ENCODE peak calls at places on chromosome 4, in ten cellular contexts. One of them, this sample, is unnamed.

GRCh38 chr4:79679859-79680258 is 271.8 kb upstream of the GK2 start:
- DNase-seq in GM23248: no peak
- DNase-seq in KBM-7: no peak
- DNase-seq in CD4-positive, alpha-beta T cell: no peak
- DNase-seq in Peyer's patch: no peak
- DNase-seq in caudate nucleus: no peak
- DNase-seq in activated T-cell treated with anti-CD3 and anti-CD28 coated beads for 24 hours: no peak
- DNase-seq in stimulated activated CD4-positive, alpha-beta T cell treated with anti-CD3 and anti-CD28 coated beads, Interleukin-15, amount 100 ng/mL, for 1 hour: no peak
- DNase-seq in left colon: no peak
- DNase-seq in GM18507: no peak
- DNase-seq in this sample: no peak

GRCh38 chr4:146370841-146371240 is 150.9 kb downstream of the SLC10A7 start:
- DNase-seq in CD4-positive, alpha-beta T cell: no peak
- DNase-seq in GM23248: peak
- DNase-seq in caudate nucleus: no peak
- DNase-seq in stimulated activated CD4-positive, alpha-beta T cell treated with anti-CD3 and anti-CD28 coated beads, Interleukin-15, amount 100 ng/mL, for 1 hour: no peak
- DNase-seq in KBM-7: no peak
- DNase-seq in left colon: no peak
- DNase-seq in activated T-cell treated with anti-CD3 and anti-CD28 coated beads for 24 hours: no peak
- DNase-seq in Peyer's patch: no peak
- DNase-seq in GM18507: no peak
- DNase-seq in this sample: no peak

GRCh38 chr4:25843340-25844097 is 19.3 kb downstream of the SEL1L3 start:
- DNase-seq in CD4-positive, alpha-beta T cell: no peak
- DNase-seq in KBM-7: no peak
- DNase-seq in caudate nucleus: no peak
- DNase-seq in left colon: peak
- DNase-seq in GM18507: no peak
- DNase-seq in GM23248: peak
- DNase-seq in stimulated activated CD4-positive, alpha-beta T cell treated with anti-CD3 and anti-CD28 coated beads, Interleukin-15, amount 100 ng/mL, for 1 hour: no peak
- DNase-seq in Peyer's patch: peak
- DNase-seq in activated T-cell treated with anti-CD3 and anti-CD28 coated beads for 24 hours: no peak
- DNase-seq in this sample: peak

GRCh38 chr4:156169011-156169410 is 215.3 kb upstream of the CTSO start:
- DNase-seq in GM18507: no peak
- DNase-seq in CD4-positive, alpha-beta T cell: no peak
- DNase-seq in GM23248: peak
- DNase-seq in caudate nucleus: no peak
- DNase-seq in stimulated activated CD4-positive, alpha-beta T cell treated with anti-CD3 and anti-CD28 coated beads, Interleukin-15, amount 100 ng/mL, for 1 hour: no peak
- DNase-seq in left colon: no peak
- DNase-seq in activated T-cell treated with anti-CD3 and anti-CD28 coated beads for 24 hours: no peak
- DNase-seq in KBM-7: peak
- DNase-seq in Peyer's patch: no peak
- DNase-seq in this sample: no peak

GRCh38 chr4:75892508-75892907 is 9.7 kb downstream of the PPEF2 start:
- DNase-seq in GM23248: no peak
- DNase-seq in GM18507: no peak
- DNase-seq in CD4-positive, alpha-beta T cell: no peak
- DNase-seq in stimulated activated CD4-positive, alpha-beta T cell treated with anti-CD3 and anti-CD28 coated beads, Interleukin-15, amount 100 ng/mL, for 1 hour: no peak
- DNase-seq in left colon: no peak
- DNase-seq in Peyer's patch: no peak
- DNase-seq in activated T-cell treated with anti-CD3 and anti-CD28 coated beads for 24 hours: no peak
- DNase-seq in KBM-7: no peak
- DNase-seq in caudate nucleus: no peak
- DNase-seq in this sample: no peak

GRCh38 chr4:37966044-37966443 is 5.8 kb downstream of the PTTG2 start:
- DNase-seq in GM18507: no peak
- DNase-seq in caudate nucleus: no peak
- DNase-seq in Peyer's patch: no peak
- DNase-seq in CD4-positive, alpha-beta T cell: no peak
- DNase-seq in KBM-7: no peak
- DNase-seq in GM23248: no peak
- DNase-seq in stimulated activated CD4-positive, alpha-beta T cell treated with anti-CD3 and anti-CD28 coated beads, Interleukin-15, amount 100 ng/mL, for 1 hour: no peak
- DNase-seq in left colon: no peak
- DNase-seq in activated T-cell treated with anti-CD3 and anti-CD28 coated beads for 24 hours: no peak
- DNase-seq in this sample: no peak

GRCh38 chr4:7146059-7146763 is 46.1 kb upstream of the SORCS2 start:
- DNase-seq in caudate nucleus: no peak
- DNase-seq in activated T-cell treated with anti-CD3 and anti-CD28 coated beads for 24 hours: no peak
- DNase-seq in GM18507: no peak
- DNase-seq in CD4-positive, alpha-beta T cell: no peak
- DNase-seq in stimulated activated CD4-positive, alpha-beta T cell treated with anti-CD3 and anti-CD28 coated beads, Interleukin-15, amount 100 ng/mL, for 1 hour: no peak
- DNase-seq in GM23248: no peak
- DNase-seq in KBM-7: no peak
- DNase-seq in Peyer's patch: no peak
- DNase-seq in left colon: no peak
- DNase-seq in this sample: no peak

GRCh38 chr4:152735302-152735917 is 44.1 kb downstream of the TIGD4 start:
- DNase-seq in Peyer's patch: no peak
- DNase-seq in left colon: no peak
- DNase-seq in GM23248: peak
- DNase-seq in caudate nucleus: no peak
- DNase-seq in KBM-7: peak
- DNase-seq in CD4-positive, alpha-beta T cell: no peak
- DNase-seq in activated T-cell treated with anti-CD3 and anti-CD28 coated beads for 24 hours: no peak
- DNase-seq in GM18507: peak
- DNase-seq in stimulated activated CD4-positive, alpha-beta T cell treated with anti-CD3 and anti-CD28 coated beads, Interleukin-15, amount 100 ng/mL, for 1 hour: no peak
- DNase-seq in this sample: no peak

GRCh38 chr4:41594439-41594838 is 56.5 kb downstream of the LIMCH1 start:
- DNase-seq in GM18507: no peak
- DNase-seq in left colon: peak
- DNase-seq in CD4-positive, alpha-beta T cell: no peak
- DNase-seq in KBM-7: no peak
- DNase-seq in caudate nucleus: peak
- DNase-seq in stimulated activated CD4-positive, alpha-beta T cell treated with anti-CD3 and anti-CD28 coated beads, Interleukin-15, amount 100 ng/mL, for 1 hour: no peak
- DNase-seq in GM23248: peak
- DNase-seq in Peyer's patch: no peak
- DNase-seq in activated T-cell treated with anti-CD3 and anti-CD28 coated beads for 24 hours: no peak
- DNase-seq in this sample: no peak

GRCh38 chr4:150743564-150744342 is 161.8 kb downstream of the MAB21L2 start:
- DNase-seq in left colon: no peak
- DNase-seq in caudate nucleus: no peak
- DNase-seq in KBM-7: no peak
- DNase-seq in CD4-positive, alpha-beta T cell: no peak
- DNase-seq in Peyer's patch: no peak
- DNase-seq in activated T-cell treated with anti-CD3 and anti-CD28 coated beads for 24 hours: no peak
- DNase-seq in stimulated activated CD4-positive, alpha-beta T cell treated with anti-CD3 and anti-CD28 coated beads, Interleukin-15, amount 100 ng/mL, for 1 hour: no peak
- DNase-seq in GM18507: no peak
- DNase-seq in GM23248: no peak
- DNase-seq in this sample: no peak

GRCh38 chr4:164536829-164537228 is 217.1 kb upstream of the SMIM31 start:
- DNase-seq in Peyer's patch: no peak
- DNase-seq in caudate nucleus: no peak
- DNase-seq in stimulated activated CD4-positive, alpha-beta T cell treated with anti-CD3 and anti-CD28 coated beads, Interleukin-15, amount 100 ng/mL, for 1 hour: no peak
- DNase-seq in GM18507: no peak
- DNase-seq in CD4-positive, alpha-beta T cell: no peak
- DNase-seq in activated T-cell treated with anti-CD3 and anti-CD28 coated beads for 24 hours: no peak
- DNase-seq in left colon: no peak
- DNase-seq in KBM-7: no peak
- DNase-seq in GM23248: peak
- DNase-seq in this sample: no peak

GRCh38 chr4:6962211-6963041 is 52.8 kb downstream of the TBC1D14 start:
- DNase-seq in GM18507: no peak
- DNase-seq in left colon: no peak
- DNase-seq in CD4-positive, alpha-beta T cell: no peak
- DNase-seq in stimulated activated CD4-positive, alpha-beta T cell treated with anti-CD3 and anti-CD28 coated beads, Interleukin-15, amount 100 ng/mL, for 1 hour: no peak
- DNase-seq in caudate nucleus: peak
- DNase-seq in Peyer's patch: peak
- DNase-seq in activated T-cell treated with anti-CD3 and anti-CD28 coated beads for 24 hours: no peak
- DNase-seq in GM23248: no peak
- DNase-seq in KBM-7: no peak
- DNase-seq in this sample: no peak

GRCh38 chr4:8540072-8540471 is 40.1 kb upstream of the GPR78 start:
- DNase-seq in left colon: no peak
- DNase-seq in GM18507: no peak
- DNase-seq in stimulated activated CD4-positive, alpha-beta T cell treated with anti-CD3 and anti-CD28 coated beads, Interleukin-15, amount 100 ng/mL, for 1 hour: no peak
- DNase-seq in caudate nucleus: no peak
- DNase-seq in KBM-7: no peak
- DNase-seq in Peyer's patch: peak
- DNase-seq in CD4-positive, alpha-beta T cell: no peak
- DNase-seq in activated T-cell treated with anti-CD3 and anti-CD28 coated beads for 24 hours: no peak
- DNase-seq in GM23248: no peak
- DNase-seq in this sample: no peak

GRCh38 chr4:76306882-76307669 is 543 bp downstream of the STBD1 start:
- DNase-seq in CD4-positive, alpha-beta T cell: no peak
- DNase-seq in stimulated activated CD4-positive, alpha-beta T cell treated with anti-CD3 and anti-CD28 coated beads, Interleukin-15, amount 100 ng/mL, for 1 hour: no peak
- DNase-seq in GM18507: no peak
- DNase-seq in left colon: peak
- DNase-seq in Peyer's patch: peak
- DNase-seq in caudate nucleus: peak
- DNase-seq in activated T-cell treated with anti-CD3 and anti-CD28 coated beads for 24 hours: no peak
- DNase-seq in GM23248: peak
- DNase-seq in KBM-7: peak
- DNase-seq in this sample: peak

GRCh38 chr4:8370106-8370787 is 70.3 kb downstream of the ACOX3 start:
- DNase-seq in left colon: no peak
- DNase-seq in caudate nucleus: no peak
- DNase-seq in Peyer's patch: peak
- DNase-seq in KBM-7: no peak
- DNase-seq in GM18507: no peak
- DNase-seq in stimulated activated CD4-positive, alpha-beta T cell treated with anti-CD3 and anti-CD28 coated beads, Interleukin-15, amount 100 ng/mL, for 1 hour: no peak
- DNase-seq in CD4-positive, alpha-beta T cell: no peak
- DNase-seq in activated T-cell treated with anti-CD3 and anti-CD28 coated beads for 24 hours: no peak
- DNase-seq in GM23248: no peak
- DNase-seq in this sample: no peak

GRCh38 chr4:959338-960139 is 13.8 kb downstream of the DGKQ start:
- DNase-seq in stimulated activated CD4-positive, alpha-beta T cell treated with anti-CD3 and anti-CD28 coated beads, Interleukin-15, amount 100 ng/mL, for 1 hour: no peak
- DNase-seq in caudate nucleus: no peak
- DNase-seq in KBM-7: no peak
- DNase-seq in GM18507: no peak
- DNase-seq in CD4-positive, alpha-beta T cell: no peak
- DNase-seq in Peyer's patch: peak
- DNase-seq in left colon: no peak
- DNase-seq in activated T-cell treated with anti-CD3 and anti-CD28 coated beads for 24 hours: no peak
- DNase-seq in GM23248: no peak
- DNase-seq in this sample: no peak

GRCh38 chr4:68365068-68365467 is 15.2 kb upstream of the YTHDC1 start:
- DNase-seq in Peyer's patch: no peak
- DNase-seq in stimulated activated CD4-positive, alpha-beta T cell treated with anti-CD3 and anti-CD28 coated beads, Interleukin-15, amount 100 ng/mL, for 1 hour: no peak
- DNase-seq in CD4-positive, alpha-beta T cell: no peak
- DNase-seq in GM18507: no peak
- DNase-seq in activated T-cell treated with anti-CD3 and anti-CD28 coated beads for 24 hours: no peak
- DNase-seq in GM23248: no peak
- DNase-seq in left colon: no peak
- DNase-seq in caudate nucleus: no peak
- DNase-seq in KBM-7: no peak
- DNase-seq in this sample: no peak

GRCh38 chr4:185470503-185471195 is 884 bp downstream of the CCDC110 start:
- DNase-seq in KBM-7: peak
- DNase-seq in activated T-cell treated with anti-CD3 and anti-CD28 coated beads for 24 hours: peak
- DNase-seq in stimulated activated CD4-positive, alpha-beta T cell treated with anti-CD3 and anti-CD28 coated beads, Interleukin-15, amount 100 ng/mL, for 1 hour: no peak
- DNase-seq in caudate nucleus: peak
- DNase-seq in Peyer's patch: peak
- DNase-seq in left colon: peak
- DNase-seq in CD4-positive, alpha-beta T cell: no peak
- DNase-seq in GM18507: no peak
- DNase-seq in GM23248: peak
- DNase-seq in this sample: peak

GRCh38 chr4:6042293-6043063 is 24.2 kb upstream of the C4orf50 start:
- DNase-seq in GM18507: no peak
- DNase-seq in GM23248: no peak
- DNase-seq in Peyer's patch: no peak
- DNase-seq in stimulated activated CD4-positive, alpha-beta T cell treated with anti-CD3 and anti-CD28 coated beads, Interleukin-15, amount 100 ng/mL, for 1 hour: no peak
- DNase-seq in left colon: no peak
- DNase-seq in activated T-cell treated with anti-CD3 and anti-CD28 coated beads for 24 hours: no peak
- DNase-seq in CD4-positive, alpha-beta T cell: no peak
- DNase-seq in caudate nucleus: no peak
- DNase-seq in KBM-7: no peak
- DNase-seq in this sample: no peak

GRCh38 chr4:38313175-38313574 is 350.8 kb upstream of the KLF3 start:
- DNase-seq in caudate nucleus: no peak
- DNase-seq in KBM-7: no peak
- DNase-seq in CD4-positive, alpha-beta T cell: no peak
- DNase-seq in GM18507: no peak
- DNase-seq in left colon: peak
- DNase-seq in Peyer's patch: peak
- DNase-seq in stimulated activated CD4-positive, alpha-beta T cell treated with anti-CD3 and anti-CD28 coated beads, Interleukin-15, amount 100 ng/mL, for 1 hour: no peak
- DNase-seq in GM23248: no peak
- DNase-seq in activated T-cell treated with anti-CD3 and anti-CD28 coated beads for 24 hours: no peak
- DNase-seq in this sample: no peak

GRCh38 chr4:147984065-147984777 is 252.3 kb downstream of the ARHGAP10 start:
- DNase-seq in CD4-positive, alpha-beta T cell: no peak
- DNase-seq in GM23248: peak
- DNase-seq in GM18507: no peak
- DNase-seq in KBM-7: peak
- DNase-seq in caudate nucleus: no peak
- DNase-seq in activated T-cell treated with anti-CD3 and anti-CD28 coated beads for 24 hours: no peak
- DNase-seq in stimulated activated CD4-positive, alpha-beta T cell treated with anti-CD3 and anti-CD28 coated beads, Interleukin-15, amount 100 ng/mL, for 1 hour: no peak
- DNase-seq in Peyer's patch: no peak
- DNase-seq in left colon: no peak
- DNase-seq in this sample: no peak

GRCh38 chr4:150232029-150232428 is 153.8 kb downstream of the DCLK2 start:
- DNase-seq in caudate nucleus: no peak
- DNase-seq in stimulated activated CD4-positive, alpha-beta T cell treated with anti-CD3 and anti-CD28 coated beads, Interleukin-15, amount 100 ng/mL, for 1 hour: no peak
- DNase-seq in GM18507: no peak
- DNase-seq in activated T-cell treated with anti-CD3 and anti-CD28 coated beads for 24 hours: no peak
- DNase-seq in GM23248: no peak
- DNase-seq in KBM-7: no peak
- DNase-seq in left colon: no peak
- DNase-seq in CD4-positive, alpha-beta T cell: no peak
- DNase-seq in Peyer's patch: no peak
- DNase-seq in this sample: no peak

GRCh38 chr4:160180206-160180605 is 1077.3 kb downstream of the RAPGEF2 start:
- DNase-seq in caudate nucleus: no peak
- DNase-seq in stimulated activated CD4-positive, alpha-beta T cell treated with anti-CD3 and anti-CD28 coated beads, Interleukin-15, amount 100 ng/mL, for 1 hour: no peak
- DNase-seq in Peyer's patch: no peak
- DNase-seq in activated T-cell treated with anti-CD3 and anti-CD28 coated beads for 24 hours: no peak
- DNase-seq in CD4-positive, alpha-beta T cell: no peak
- DNase-seq in left colon: no peak
- DNase-seq in GM23248: no peak
- DNase-seq in KBM-7: no peak
- DNase-seq in GM18507: no peak
- DNase-seq in this sample: no peak

GRCh38 chr4:128600996-128601857 is 208.3 kb upstream of the JADE1 start:
- DNase-seq in KBM-7: no peak
- DNase-seq in GM23248: peak
- DNase-seq in caudate nucleus: peak
- DNase-seq in left colon: peak
- DNase-seq in CD4-positive, alpha-beta T cell: no peak
- DNase-seq in stimulated activated CD4-positive, alpha-beta T cell treated with anti-CD3 and anti-CD28 coated beads, Interleukin-15, amount 100 ng/mL, for 1 hour: no peak
- DNase-seq in GM18507: no peak
- DNase-seq in activated T-cell treated with anti-CD3 and anti-CD28 coated beads for 24 hours: no peak
- DNase-seq in Peyer's patch: peak
- DNase-seq in this sample: peak

This sample was measured in C1 segment of cervical spinal cord.